ENCODE peak calls at places on chromosome 6, in eight cellular contexts. One of them, this sample, is unnamed.
A peak's percentile ranks its signal among the peaks of the same experiment; 100 is the strongest.

GRCh38 chr6:158418501-158418900 is 106.2 kb downstream of the TULP4 start:
- DNase-seq in fibroblast of the conjunctiva: no peak
- DNase-seq in activated CD4-positive, alpha-beta T cell treated with anti-CD3 and anti-CD28 coated beads, Interleukin-2, amount 10 ng/mL, durations not matched to agents 7 days and 5 days: no peak
- DNase-seq in HTR-8/SVneo: no peak
- DNase-seq in substantia nigra: no peak
- DNase-seq in cardiac septum: no peak
- DNase-seq in NCI-H2171: no peak
- DNase-seq in pancreas: no peak
- DNase-seq in this sample: peak; percentile 35

GRCh38 chr6:31597006-31597405 is 4.2 kb upstream of the NCR3 start:
- DNase-seq in fibroblast of the conjunctiva: no peak
- DNase-seq in activated CD4-positive, alpha-beta T cell treated with anti-CD3 and anti-CD28 coated beads, Interleukin-2, amount 10 ng/mL, durations not matched to agents 7 days and 5 days: peak; percentile 66
- DNase-seq in HTR-8/SVneo: peak; percentile 63
- DNase-seq in substantia nigra: no peak
- DNase-seq in cardiac septum: no peak
- DNase-seq in NCI-H2171: no peak
- DNase-seq in pancreas: no peak
- DNase-seq in this sample: peak; percentile 36

GRCh38 chr6:163945813-163946212 is 531.3 kb downstream of the QKI start:
- DNase-seq in fibroblast of the conjunctiva: no peak
- DNase-seq in activated CD4-positive, alpha-beta T cell treated with anti-CD3 and anti-CD28 coated beads, Interleukin-2, amount 10 ng/mL, durations not matched to agents 7 days and 5 days: no peak
- DNase-seq in HTR-8/SVneo: no peak
- DNase-seq in substantia nigra: peak; percentile 39
- DNase-seq in cardiac septum: no peak
- DNase-seq in NCI-H2171: no peak
- DNase-seq in pancreas: no peak
- DNase-seq in this sample: no peak

GRCh38 chr6:89616531-89616930 is 22.0 kb downstream of the LYRM2 start:
- DNase-seq in fibroblast of the conjunctiva: no peak
- DNase-seq in activated CD4-positive, alpha-beta T cell treated with anti-CD3 and anti-CD28 coated beads, Interleukin-2, amount 10 ng/mL, durations not matched to agents 7 days and 5 days: no peak
- DNase-seq in HTR-8/SVneo: no peak
- DNase-seq in substantia nigra: no peak
- DNase-seq in cardiac septum: no peak
- DNase-seq in NCI-H2171: no peak
- DNase-seq in pancreas: no peak
- DNase-seq in this sample: no peak

GRCh38 chr6:53922571-53922981 is 127.8 kb downstream of the LRRC1 start:
- DNase-seq in fibroblast of the conjunctiva: no peak
- DNase-seq in activated CD4-positive, alpha-beta T cell treated with anti-CD3 and anti-CD28 coated beads, Interleukin-2, amount 10 ng/mL, durations not matched to agents 7 days and 5 days: no peak
- DNase-seq in HTR-8/SVneo: no peak
- DNase-seq in substantia nigra: no peak
- DNase-seq in cardiac septum: no peak
- DNase-seq in NCI-H2171: no peak
- DNase-seq in pancreas: no peak
- DNase-seq in this sample: no peak

GRCh38 chr6:112429226-112429625 is 82.1 kb downstream of the RFPL4B start:
- DNase-seq in fibroblast of the conjunctiva: no peak
- DNase-seq in activated CD4-positive, alpha-beta T cell treated with anti-CD3 and anti-CD28 coated beads, Interleukin-2, amount 10 ng/mL, durations not matched to agents 7 days and 5 days: no peak
- DNase-seq in HTR-8/SVneo: peak; percentile 21
- DNase-seq in substantia nigra: no peak
- DNase-seq in cardiac septum: no peak
- DNase-seq in NCI-H2171: no peak
- DNase-seq in pancreas: no peak
- DNase-seq in this sample: no peak

GRCh38 chr6:15593798-15594197 is 69.0 kb downstream of the DTNBP1 start:
- DNase-seq in fibroblast of the conjunctiva: peak; percentile 4
- DNase-seq in activated CD4-positive, alpha-beta T cell treated with anti-CD3 and anti-CD28 coated beads, Interleukin-2, amount 10 ng/mL, durations not matched to agents 7 days and 5 days: no peak
- DNase-seq in HTR-8/SVneo: no peak
- DNase-seq in substantia nigra: no peak
- DNase-seq in cardiac septum: no peak
- DNase-seq in NCI-H2171: no peak
- DNase-seq in pancreas: no peak
- DNase-seq in this sample: no peak

GRCh38 chr6:127952831-127953230 is 52.0 kb upstream of the THEMIS start:
- DNase-seq in fibroblast of the conjunctiva: no peak
- DNase-seq in activated CD4-positive, alpha-beta T cell treated with anti-CD3 and anti-CD28 coated beads, Interleukin-2, amount 10 ng/mL, durations not matched to agents 7 days and 5 days: no peak
- DNase-seq in HTR-8/SVneo: no peak
- DNase-seq in substantia nigra: no peak
- DNase-seq in cardiac septum: no peak
- DNase-seq in NCI-H2171: no peak
- DNase-seq in pancreas: no peak
- DNase-seq in this sample: peak; percentile 33

GRCh38 chr6:1285589-1286340 is 26.1 kb upstream of the FOXQ1 start:
- DNase-seq in fibroblast of the conjunctiva: no peak
- DNase-seq in activated CD4-positive, alpha-beta T cell treated with anti-CD3 and anti-CD28 coated beads, Interleukin-2, amount 10 ng/mL, durations not matched to agents 7 days and 5 days: no peak
- DNase-seq in HTR-8/SVneo: no peak
- DNase-seq in substantia nigra: no peak
- DNase-seq in cardiac septum: no peak
- DNase-seq in NCI-H2171: no peak
- DNase-seq in pancreas: no peak
- DNase-seq in this sample: peak; percentile 79

GRCh38 chr6:146972526-146972925 is 231.7 kb upstream of the STXBP5 start:
- DNase-seq in fibroblast of the conjunctiva: no peak
- DNase-seq in activated CD4-positive, alpha-beta T cell treated with anti-CD3 and anti-CD28 coated beads, Interleukin-2, amount 10 ng/mL, durations not matched to agents 7 days and 5 days: no peak
- DNase-seq in HTR-8/SVneo: no peak
- DNase-seq in substantia nigra: no peak
- DNase-seq in cardiac septum: no peak
- DNase-seq in NCI-H2171: no peak
- DNase-seq in pancreas: no peak
- DNase-seq in this sample: no peak

GRCh38 chr6:117477988-117478852 is 4.3 kb upstream of the DCBLD1 start:
- DNase-seq in fibroblast of the conjunctiva: no peak
- DNase-seq in activated CD4-positive, alpha-beta T cell treated with anti-CD3 and anti-CD28 coated beads, Interleukin-2, amount 10 ng/mL, durations not matched to agents 7 days and 5 days: peak; percentile 45
- DNase-seq in HTR-8/SVneo: no peak
- DNase-seq in substantia nigra: no peak
- DNase-seq in cardiac septum: no peak
- DNase-seq in NCI-H2171: no peak
- DNase-seq in pancreas: no peak
- DNase-seq in this sample: no peak

GRCh38 chr6:16803294-16804006 is 42.2 kb upstream of the ATXN1 start:
- DNase-seq in fibroblast of the conjunctiva: no peak
- DNase-seq in activated CD4-positive, alpha-beta T cell treated with anti-CD3 and anti-CD28 coated beads, Interleukin-2, amount 10 ng/mL, durations not matched to agents 7 days and 5 days: no peak
- DNase-seq in HTR-8/SVneo: no peak
- DNase-seq in substantia nigra: peak; percentile 75
- DNase-seq in cardiac septum: peak; percentile 79
- DNase-seq in NCI-H2171: no peak
- DNase-seq in pancreas: no peak
- DNase-seq in this sample: no peak

GRCh38 chr6:134138226-134138975 is 86.0 kb upstream of the SLC2A12 start:
- DNase-seq in fibroblast of the conjunctiva: peak; percentile 36
- DNase-seq in activated CD4-positive, alpha-beta T cell treated with anti-CD3 and anti-CD28 coated beads, Interleukin-2, amount 10 ng/mL, durations not matched to agents 7 days and 5 days: no peak
- DNase-seq in HTR-8/SVneo: no peak
- DNase-seq in substantia nigra: no peak
- DNase-seq in cardiac septum: no peak
- DNase-seq in NCI-H2171: no peak
- DNase-seq in pancreas: no peak
- DNase-seq in this sample: peak; percentile 47

GRCh38 chr6:45650527-45651135 is 272.9 kb upstream of the SUPT3H start:
- DNase-seq in fibroblast of the conjunctiva: peak; percentile 17
- DNase-seq in activated CD4-positive, alpha-beta T cell treated with anti-CD3 and anti-CD28 coated beads, Interleukin-2, amount 10 ng/mL, durations not matched to agents 7 days and 5 days: no peak
- DNase-seq in HTR-8/SVneo: peak; percentile 74
- DNase-seq in substantia nigra: no peak
- DNase-seq in cardiac septum: no peak
- DNase-seq in NCI-H2171: no peak
- DNase-seq in pancreas: no peak
- DNase-seq in this sample: peak; percentile 95

GRCh38 chr6:157162756-157163433 is 160.4 kb downstream of the TMEM242 start:
- DNase-seq in fibroblast of the conjunctiva: no peak
- DNase-seq in activated CD4-positive, alpha-beta T cell treated with anti-CD3 and anti-CD28 coated beads, Interleukin-2, amount 10 ng/mL, durations not matched to agents 7 days and 5 days: no peak
- DNase-seq in HTR-8/SVneo: no peak
- DNase-seq in substantia nigra: peak; percentile 33
- DNase-seq in cardiac septum: no peak
- DNase-seq in NCI-H2171: no peak
- DNase-seq in pancreas: no peak
- DNase-seq in this sample: no peak

GRCh38 chr6:154847318-154847717 is 114.1 kb downstream of the SCAF8 start:
- DNase-seq in fibroblast of the conjunctiva: no peak
- DNase-seq in activated CD4-positive, alpha-beta T cell treated with anti-CD3 and anti-CD28 coated beads, Interleukin-2, amount 10 ng/mL, durations not matched to agents 7 days and 5 days: no peak
- DNase-seq in HTR-8/SVneo: no peak
- DNase-seq in substantia nigra: no peak
- DNase-seq in cardiac septum: no peak
- DNase-seq in NCI-H2171: no peak
- DNase-seq in pancreas: no peak
- DNase-seq in this sample: peak; percentile 42

GRCh38 chr6:11196511-11197174 is 35.8 kb downstream of the NEDD9 start:
- DNase-seq in fibroblast of the conjunctiva: no peak
- DNase-seq in activated CD4-positive, alpha-beta T cell treated with anti-CD3 and anti-CD28 coated beads, Interleukin-2, amount 10 ng/mL, durations not matched to agents 7 days and 5 days: no peak
- DNase-seq in HTR-8/SVneo: peak; percentile 58
- DNase-seq in substantia nigra: no peak
- DNase-seq in cardiac septum: no peak
- DNase-seq in NCI-H2171: no peak
- DNase-seq in pancreas: no peak
- DNase-seq in this sample: peak; percentile 76

GRCh38 chr6:105452376-105452775 is 49.5 kb upstream of the PREP start:
- DNase-seq in fibroblast of the conjunctiva: no peak
- DNase-seq in activated CD4-positive, alpha-beta T cell treated with anti-CD3 and anti-CD28 coated beads, Interleukin-2, amount 10 ng/mL, durations not matched to agents 7 days and 5 days: no peak
- DNase-seq in HTR-8/SVneo: no peak
- DNase-seq in substantia nigra: no peak
- DNase-seq in cardiac septum: no peak
- DNase-seq in NCI-H2171: no peak
- DNase-seq in pancreas: no peak
- DNase-seq in this sample: no peak

GRCh38 chr6:146200136-146200708 is 171.4 kb downstream of the GRM1 start:
- DNase-seq in fibroblast of the conjunctiva: peak; percentile 23
- DNase-seq in activated CD4-positive, alpha-beta T cell treated with anti-CD3 and anti-CD28 coated beads, Interleukin-2, amount 10 ng/mL, durations not matched to agents 7 days and 5 days: no peak
- DNase-seq in HTR-8/SVneo: no peak
- DNase-seq in substantia nigra: no peak
- DNase-seq in cardiac septum: no peak
- DNase-seq in NCI-H2171: peak; percentile 14
- DNase-seq in pancreas: no peak
- DNase-seq in this sample: no peak